ENCODE peak calls at places on chromosome 16, in eight cellular contexts. One of them, this sample, is unnamed.

GRCh38 chr16:24815052-24815451 is 30.7 kb upstream of the SLC5A11 start:
- DNase-seq in AG04450: no peak
- DNase-seq in GM12865: no peak
- DNase-seq in AG10803: no peak
- DNase-seq in neuronal stem cell: no peak
- DNase-seq in GM23248: no peak
- DNase-seq in cardiac fibroblast: no peak
- DNase-seq in heart right ventricle: no peak
- DNase-seq in this sample: no peak

GRCh38 chr16:35497399-35497798 is 2038.0 kb downstream of the TP53TG3F start:
- DNase-seq in AG04450: no peak
- DNase-seq in GM12865: peak
- DNase-seq in AG10803: no peak
- DNase-seq in neuronal stem cell: no peak
- DNase-seq in GM23248: no peak
- DNase-seq in cardiac fibroblast: no peak
- DNase-seq in heart right ventricle: no peak
- DNase-seq in this sample: no peak

GRCh38 chr16:70396209-70396904 is 42.5 kb downstream of the ST3GAL2 start:
- DNase-seq in AG04450: no peak
- DNase-seq in GM12865: no peak
- DNase-seq in AG10803: peak
- DNase-seq in neuronal stem cell: no peak
- DNase-seq in GM23248: peak
- DNase-seq in cardiac fibroblast: peak
- DNase-seq in heart right ventricle: no peak
- DNase-seq in this sample: no peak

GRCh38 chr16:88355093-88355388 is 27.7 kb upstream of the ZNF469 start:
- DNase-seq in AG04450: no peak
- DNase-seq in GM12865: no peak
- DNase-seq in AG10803: no peak
- DNase-seq in neuronal stem cell: no peak
- DNase-seq in GM23248: no peak
- DNase-seq in cardiac fibroblast: no peak
- DNase-seq in heart right ventricle: no peak
- DNase-seq in this sample: no peak

GRCh38 chr16:5709889-5710288 is 612.3 kb upstream of the EEF2KMT start:
- DNase-seq in AG04450: no peak
- DNase-seq in GM12865: peak
- DNase-seq in AG10803: no peak
- DNase-seq in neuronal stem cell: peak
- DNase-seq in GM23248: peak
- DNase-seq in cardiac fibroblast: no peak
- DNase-seq in heart right ventricle: no peak
- DNase-seq in this sample: no peak

GRCh38 chr16:27313422-27314160 is at the start of gene IL4R:
- DNase-seq in AG04450: peak
- DNase-seq in GM12865: peak
- DNase-seq in AG10803: peak
- DNase-seq in neuronal stem cell: peak
- DNase-seq in GM23248: peak
- DNase-seq in cardiac fibroblast: peak
- DNase-seq in heart right ventricle: peak
- DNase-seq in this sample: peak

GRCh38 chr16:80250376-80250775 is 290.4 kb upstream of the DYNLRB2 start:
- DNase-seq in AG04450: no peak
- DNase-seq in GM12865: no peak
- DNase-seq in AG10803: no peak
- DNase-seq in neuronal stem cell: no peak
- DNase-seq in GM23248: peak
- DNase-seq in cardiac fibroblast: no peak
- DNase-seq in heart right ventricle: no peak
- DNase-seq in this sample: no peak

GRCh38 chr16:24670623-24671454 is 58.6 kb upstream of the TNRC6A start:
- DNase-seq in AG04450: no peak
- DNase-seq in GM12865: peak
- DNase-seq in AG10803: peak
- DNase-seq in neuronal stem cell: peak
- DNase-seq in GM23248: peak
- DNase-seq in cardiac fibroblast: peak
- DNase-seq in heart right ventricle: peak
- DNase-seq in this sample: peak

GRCh38 chr16:87706278-87707000 is 59.3 kb downstream of the KLHDC4 start:
- DNase-seq in AG04450: no peak
- DNase-seq in GM12865: no peak
- DNase-seq in AG10803: no peak
- DNase-seq in neuronal stem cell: no peak
- DNase-seq in GM23248: no peak
- DNase-seq in cardiac fibroblast: no peak
- DNase-seq in heart right ventricle: no peak
- DNase-seq in this sample: no peak

GRCh38 chr16:1533443-1533951 is at the start of gene TMEM204:
- DNase-seq in AG04450: peak
- DNase-seq in GM12865: peak
- DNase-seq in AG10803: peak
- DNase-seq in neuronal stem cell: no peak
- DNase-seq in GM23248: peak
- DNase-seq in cardiac fibroblast: peak
- DNase-seq in heart right ventricle: peak
- DNase-seq in this sample: no peak

DNA sequence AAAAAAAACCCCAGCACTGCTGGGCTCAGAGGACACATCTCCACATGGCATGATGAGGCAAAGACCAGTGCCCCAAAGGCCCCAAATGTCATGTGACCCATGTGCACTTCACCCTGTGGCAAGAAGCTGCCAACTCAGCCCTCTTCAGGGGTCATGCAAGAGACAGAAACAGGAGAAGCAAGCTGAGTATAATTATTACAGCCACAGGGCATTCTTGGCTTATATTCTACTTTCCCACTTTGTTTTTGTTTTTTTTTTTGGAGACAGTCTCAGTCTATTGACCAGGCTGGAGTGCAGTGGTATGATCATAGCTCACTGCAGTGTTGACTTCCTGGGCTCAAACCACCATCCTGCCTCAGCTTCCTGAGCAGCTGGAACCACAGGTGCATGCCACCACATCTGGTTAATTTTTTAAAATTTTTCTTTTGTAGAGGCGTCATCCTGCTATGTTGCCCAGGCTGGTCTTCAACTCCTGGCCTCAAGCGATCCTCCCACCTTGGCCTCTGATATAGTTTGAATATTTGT is 32.7 kb upstream of the LITAF start:
- DNase-seq in AG04450: no peak
- DNase-seq in GM12865: peak
- DNase-seq in AG10803: no peak
- DNase-seq in neuronal stem cell: no peak
- DNase-seq in GM23248: no peak
- DNase-seq in cardiac fibroblast: no peak
- DNase-seq in heart right ventricle: no peak
- DNase-seq in this sample: no peak
- H3K4me3 ChIP-seq in AG04450: no peak
- H3K4me3 ChIP-seq in GM12865: no peak
- H3K4me3 ChIP-seq in AG10803: no peak
- H3K4me3 ChIP-seq in neuronal stem cell: no peak
- H3K4me3 ChIP-seq in GM23248: no peak
- H3K4me3 ChIP-seq in cardiac fibroblast: no peak
- H3K4me3 ChIP-seq in heart right ventricle: no peak
- H3K4me3 ChIP-seq in this sample: no peak

DNA sequence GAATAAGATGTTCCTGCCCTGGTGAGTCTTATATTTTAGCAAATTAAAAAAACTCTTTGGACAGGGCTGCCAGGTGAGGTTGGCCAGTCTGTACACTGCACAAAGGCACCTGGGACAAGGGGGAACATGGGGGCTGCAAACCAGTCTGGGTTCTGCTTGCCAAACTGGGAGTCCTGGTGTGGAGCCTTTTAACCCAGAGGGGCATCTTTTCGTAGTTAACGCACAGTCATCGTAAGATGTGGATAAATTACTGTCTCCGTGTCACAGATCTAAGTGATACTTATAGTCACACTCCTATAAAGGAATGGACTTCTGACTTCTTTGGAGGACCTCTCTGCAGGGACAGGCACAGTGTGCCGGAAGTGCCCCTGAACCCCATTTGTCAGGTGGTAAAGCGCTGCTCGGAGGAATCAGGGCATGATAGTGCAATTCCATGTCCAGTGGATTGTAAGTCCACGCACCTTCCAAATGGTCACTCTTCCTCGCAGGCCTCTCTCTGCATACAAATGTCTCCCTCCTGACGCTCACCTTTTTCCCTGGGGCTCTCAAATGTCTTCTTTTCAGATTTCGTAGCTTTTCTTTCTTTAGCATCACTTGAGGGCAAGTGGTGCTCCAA is 14.7 kb downstream of the DEXI start:
- DNase-seq in AG04450: no peak
- DNase-seq in GM12865: no peak
- DNase-seq in AG10803: no peak
- DNase-seq in neuronal stem cell: no peak
- DNase-seq in GM23248: no peak
- DNase-seq in cardiac fibroblast: no peak
- DNase-seq in heart right ventricle: no peak
- DNase-seq in this sample: no peak
- H3K4me3 ChIP-seq in AG04450: no peak
- H3K4me3 ChIP-seq in GM12865: no peak
- H3K4me3 ChIP-seq in AG10803: no peak
- H3K4me3 ChIP-seq in neuronal stem cell: no peak
- H3K4me3 ChIP-seq in GM23248: no peak
- H3K4me3 ChIP-seq in cardiac fibroblast: no peak
- H3K4me3 ChIP-seq in heart right ventricle: no peak
- H3K4me3 ChIP-seq in this sample: no peak

GRCh38 chr16:55057866-55058265 is 127.2 kb downstream of the IRX5 start:
- DNase-seq in AG04450: no peak
- DNase-seq in GM12865: no peak
- DNase-seq in AG10803: no peak
- DNase-seq in neuronal stem cell: no peak
- DNase-seq in GM23248: no peak
- DNase-seq in cardiac fibroblast: no peak
- DNase-seq in heart right ventricle: no peak
- DNase-seq in this sample: no peak

GRCh38 chr16:55059146-55059545 is 128.5 kb downstream of the IRX5 start:
- DNase-seq in AG04450: no peak
- DNase-seq in GM12865: no peak
- DNase-seq in AG10803: no peak
- DNase-seq in neuronal stem cell: no peak
- DNase-seq in GM23248: no peak
- DNase-seq in cardiac fibroblast: no peak
- DNase-seq in heart right ventricle: no peak
- DNase-seq in this sample: no peak

GRCh38 chr16:55062446-55062845 is 131.8 kb downstream of the IRX5 start:
- DNase-seq in AG04450: no peak
- DNase-seq in GM12865: no peak
- DNase-seq in AG10803: no peak
- DNase-seq in neuronal stem cell: no peak
- DNase-seq in GM23248: peak
- DNase-seq in cardiac fibroblast: no peak
- DNase-seq in heart right ventricle: no peak
- DNase-seq in this sample: no peak

GRCh38 chr16:55058576-55058975 is 127.9 kb downstream of the IRX5 start:
- DNase-seq in AG04450: no peak
- DNase-seq in GM12865: no peak
- DNase-seq in AG10803: no peak
- DNase-seq in neuronal stem cell: no peak
- DNase-seq in GM23248: no peak
- DNase-seq in cardiac fibroblast: no peak
- DNase-seq in heart right ventricle: no peak
- DNase-seq in this sample: no peak

DNA sequence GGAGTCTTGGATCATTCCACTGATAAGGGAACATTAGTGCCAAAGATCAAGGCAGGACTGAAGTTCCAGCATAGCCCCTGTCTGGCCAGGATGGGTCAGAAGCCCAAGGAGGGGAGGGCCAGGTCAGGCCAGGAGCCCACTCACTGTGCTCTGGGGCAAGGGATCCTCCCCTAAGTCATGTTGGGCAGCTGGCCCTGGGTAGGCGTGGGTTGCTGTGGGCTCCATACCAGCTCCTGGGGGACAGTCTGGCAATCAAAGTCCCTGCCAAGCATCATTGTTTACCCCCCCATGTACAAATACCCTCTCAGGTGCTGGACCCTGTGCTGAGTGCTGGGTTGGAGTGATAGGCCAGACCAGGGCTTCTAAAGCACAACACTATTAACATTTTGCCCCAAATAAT is 130.5 kb downstream of the IRX5 start:
- DNase-seq in AG04450: no peak
- DNase-seq in GM12865: no peak
- DNase-seq in AG10803: no peak
- DNase-seq in neuronal stem cell: no peak
- DNase-seq in GM23248: no peak
- DNase-seq in cardiac fibroblast: no peak
- DNase-seq in heart right ventricle: no peak
- DNase-seq in this sample: no peak
- H3K4me3 ChIP-seq in AG04450: no peak
- H3K4me3 ChIP-seq in GM12865: no peak
- H3K4me3 ChIP-seq in AG10803: no peak
- H3K4me3 ChIP-seq in neuronal stem cell: no peak
- H3K4me3 ChIP-seq in GM23248: no peak
- H3K4me3 ChIP-seq in cardiac fibroblast: no peak
- H3K4me3 ChIP-seq in heart right ventricle: no peak
- H3K4me3 ChIP-seq in this sample: no peak

GRCh38 chr16:50548659-50549560 is 714 bp downstream of the NKD1 start:
- DNase-seq in AG04450: no peak
- DNase-seq in GM12865: peak
- DNase-seq in AG10803: no peak
- DNase-seq in neuronal stem cell: peak
- DNase-seq in GM23248: peak
- DNase-seq in cardiac fibroblast: peak
- DNase-seq in heart right ventricle: no peak
- DNase-seq in this sample: no peak

GRCh38 chr16:50546125-50546524 is 2.1 kb upstream of the NKD1 start:
- DNase-seq in AG04450: no peak
- DNase-seq in GM12865: no peak
- DNase-seq in AG10803: no peak
- DNase-seq in neuronal stem cell: no peak
- DNase-seq in GM23248: no peak
- DNase-seq in cardiac fibroblast: no peak
- DNase-seq in heart right ventricle: no peak
- DNase-seq in this sample: no peak

GRCh38 chr16:50549561-50549915 is 1.3 kb downstream of the NKD1 start:
- DNase-seq in AG04450: no peak
- DNase-seq in GM12865: no peak
- DNase-seq in AG10803: no peak
- DNase-seq in neuronal stem cell: no peak
- DNase-seq in GM23248: no peak
- DNase-seq in cardiac fibroblast: no peak
- DNase-seq in heart right ventricle: no peak
- DNase-seq in this sample: no peak

GRCh38 chr16:50547944-50548658 is at the start of gene NKD1:
- DNase-seq in AG04450: no peak
- DNase-seq in GM12865: peak
- DNase-seq in AG10803: peak
- DNase-seq in neuronal stem cell: peak
- DNase-seq in GM23248: peak
- DNase-seq in cardiac fibroblast: peak
- DNase-seq in heart right ventricle: peak
- DNase-seq in this sample: no peak

DNA sequence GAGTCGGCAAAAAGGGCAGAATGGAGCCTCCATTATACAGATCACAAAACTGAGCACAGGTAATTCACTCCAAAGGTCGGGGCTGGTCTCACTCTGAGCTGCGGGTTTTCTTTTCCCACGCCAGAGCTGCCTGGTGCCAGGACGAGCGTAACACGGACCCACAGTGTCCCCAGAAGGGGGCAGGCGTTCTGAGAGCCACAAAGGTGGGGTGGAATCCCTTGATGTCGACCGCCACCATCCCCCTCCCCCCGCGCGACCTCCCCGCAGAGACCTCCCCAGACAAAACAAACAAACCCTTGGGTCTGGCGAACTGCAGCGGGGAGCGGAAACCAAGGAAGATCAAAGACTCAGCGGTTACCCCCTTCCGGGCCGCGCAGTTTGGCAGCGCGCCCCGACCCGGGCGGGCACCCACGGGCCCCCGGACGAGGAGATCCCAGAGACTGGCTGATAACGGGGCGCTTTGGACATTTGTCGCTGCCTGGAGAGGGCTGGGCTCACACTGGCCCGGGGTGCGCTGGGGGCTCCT is 793 bp upstream of the NKD1 start:
- DNase-seq in AG04450: no peak
- DNase-seq in GM12865: peak
- DNase-seq in AG10803: no peak
- DNase-seq in neuronal stem cell: peak
- DNase-seq in GM23248: no peak
- DNase-seq in cardiac fibroblast: peak
- DNase-seq in heart right ventricle: no peak
- DNase-seq in this sample: no peak
- H3K4me3 ChIP-seq in AG04450: no peak
- H3K4me3 ChIP-seq in GM12865: peak
- H3K4me3 ChIP-seq in AG10803: peak
- H3K4me3 ChIP-seq in neuronal stem cell: no peak
- H3K4me3 ChIP-seq in GM23248: peak
- H3K4me3 ChIP-seq in cardiac fibroblast: peak
- H3K4me3 ChIP-seq in heart right ventricle: peak
- H3K4me3 ChIP-seq in this sample: peak

This sample was measured in kidney epithelial cell.